ENCODE peak calls at places on chromosomes 3 and 15, in six cellular contexts. One of them, this sample, is unnamed.

GRCh38 chr15:68210821-68211655 is 5.9 kb upstream of the CALML4 start:
- DNase-seq in fibroblast of lung: peak
- DNase-seq in cardiac fibroblast: peak
- DNase-seq in cardiac muscle cell: peak
- DNase-seq in fibroblast of pulmonary artery: peak
- DNase-seq in choroid plexus epithelial cell: peak
- DNase-seq in this sample: peak

GRCh38 chr3:53161820-53162671 is 1.0 kb downstream of the PRKCD start:
- DNase-seq in cardiac muscle cell: peak
- DNase-seq in fibroblast of pulmonary artery: peak
- DNase-seq in cardiac fibroblast: peak
- DNase-seq in fibroblast of lung: peak
- DNase-seq in choroid plexus epithelial cell: peak
- DNase-seq in this sample: peak

GRCh38 chr15:51672100-51672731 is 9.1 kb upstream of the SCG3 start:
- DNase-seq in fibroblast of lung: no peak
- DNase-seq in cardiac fibroblast: no peak
- DNase-seq in cardiac muscle cell: no peak
- DNase-seq in choroid plexus epithelial cell: no peak
- DNase-seq in fibroblast of pulmonary artery: no peak
- DNase-seq in this sample: no peak

GRCh38 chr3:133542871-133543270 is 30.6 kb upstream of the CDV3 start:
- DNase-seq in fibroblast of pulmonary artery: no peak
- DNase-seq in cardiac muscle cell: no peak
- DNase-seq in choroid plexus epithelial cell: no peak
- DNase-seq in fibroblast of lung: no peak
- DNase-seq in cardiac fibroblast: no peak
- DNase-seq in this sample: no peak

GRCh38 chr15:74170083-74170844 is 3.2 kb upstream of the ISLR start:
- DNase-seq in cardiac fibroblast: no peak
- DNase-seq in fibroblast of lung: no peak
- DNase-seq in fibroblast of pulmonary artery: no peak
- DNase-seq in choroid plexus epithelial cell: no peak
- DNase-seq in cardiac muscle cell: peak
- DNase-seq in this sample: no peak

GRCh38 chr3:188179006-188179966 is 25.3 kb downstream of the LPP start:
- DNase-seq in cardiac muscle cell: no peak
- DNase-seq in fibroblast of lung: peak
- DNase-seq in choroid plexus epithelial cell: peak
- DNase-seq in fibroblast of pulmonary artery: peak
- DNase-seq in cardiac fibroblast: peak
- DNase-seq in this sample: no peak

GRCh38 chr15:47688573-47689086 is 28.7 kb upstream of the SEMA6D start:
- DNase-seq in fibroblast of pulmonary artery: peak
- DNase-seq in fibroblast of lung: peak
- DNase-seq in cardiac fibroblast: peak
- DNase-seq in cardiac muscle cell: peak
- DNase-seq in choroid plexus epithelial cell: peak
- DNase-seq in this sample: no peak

GRCh38 chr3:27607370-27607769 is 114.8 kb downstream of the EOMES start:
- DNase-seq in fibroblast of pulmonary artery: peak
- DNase-seq in cardiac fibroblast: peak
- DNase-seq in choroid plexus epithelial cell: peak
- DNase-seq in fibroblast of lung: peak
- DNase-seq in cardiac muscle cell: peak
- DNase-seq in this sample: no peak

GRCh38 chr15:45831787-45832186 is 197.0 kb downstream of the SQOR start:
- DNase-seq in fibroblast of pulmonary artery: no peak
- DNase-seq in fibroblast of lung: no peak
- DNase-seq in cardiac muscle cell: no peak
- DNase-seq in choroid plexus epithelial cell: no peak
- DNase-seq in cardiac fibroblast: no peak
- DNase-seq in this sample: no peak

GRCh38 chr3:52091566-52092290 is 35.4 kb upstream of the DUSP7 start:
- DNase-seq in cardiac fibroblast: peak
- DNase-seq in cardiac muscle cell: peak
- DNase-seq in fibroblast of lung: peak
- DNase-seq in fibroblast of pulmonary artery: no peak
- DNase-seq in choroid plexus epithelial cell: no peak
- DNase-seq in this sample: no peak

GRCh38 chr15:92880796-92881569 is 19.1 kb upstream of the CHD2 start:
- DNase-seq in cardiac fibroblast: no peak
- DNase-seq in choroid plexus epithelial cell: peak
- DNase-seq in fibroblast of pulmonary artery: no peak
- DNase-seq in fibroblast of lung: no peak
- DNase-seq in cardiac muscle cell: peak
- DNase-seq in this sample: no peak

GRCh38 chr3:31941230-31941632 is 39.8 kb downstream of the OSBPL10 start:
- DNase-seq in fibroblast of pulmonary artery: peak
- DNase-seq in fibroblast of lung: peak
- DNase-seq in cardiac muscle cell: peak
- DNase-seq in cardiac fibroblast: peak
- DNase-seq in choroid plexus epithelial cell: peak
- DNase-seq in this sample: no peak

GRCh38 chr3:184077881-184078280 is 19.0 kb upstream of the HTR3E start:
- DNase-seq in cardiac fibroblast: no peak
- DNase-seq in fibroblast of pulmonary artery: no peak
- DNase-seq in choroid plexus epithelial cell: peak
- DNase-seq in fibroblast of lung: no peak
- DNase-seq in cardiac muscle cell: no peak
- DNase-seq in this sample: no peak

GRCh38 chr3:170257145-170257544 is 34.9 kb downstream of the PRKCI start:
- DNase-seq in cardiac muscle cell: no peak
- DNase-seq in choroid plexus epithelial cell: no peak
- DNase-seq in fibroblast of lung: no peak
- DNase-seq in fibroblast of pulmonary artery: no peak
- DNase-seq in cardiac fibroblast: no peak
- DNase-seq in this sample: peak

GRCh38 chr15:40543631-40544294 is 21.1 kb downstream of the CCDC32 start:
- DNase-seq in fibroblast of pulmonary artery: no peak
- DNase-seq in cardiac fibroblast: no peak
- DNase-seq in choroid plexus epithelial cell: no peak
- DNase-seq in cardiac muscle cell: no peak
- DNase-seq in fibroblast of lung: no peak
- DNase-seq in this sample: peak

GRCh38 chr3:181698263-181698944 is 13.3 kb upstream of the SOX2 start:
- DNase-seq in cardiac fibroblast: no peak
- DNase-seq in fibroblast of pulmonary artery: no peak
- DNase-seq in cardiac muscle cell: no peak
- DNase-seq in fibroblast of lung: no peak
- DNase-seq in choroid plexus epithelial cell: no peak
- DNase-seq in this sample: no peak

GRCh38 chr15:92495468-92495867 is 101.8 kb downstream of the ST8SIA2 start:
- DNase-seq in choroid plexus epithelial cell: no peak
- DNase-seq in cardiac muscle cell: no peak
- DNase-seq in fibroblast of pulmonary artery: no peak
- DNase-seq in fibroblast of lung: peak
- DNase-seq in cardiac fibroblast: no peak
- DNase-seq in this sample: no peak

GRCh38 chr3:155656466-155656865 is 88.4 kb downstream of the PLCH1 start:
- DNase-seq in choroid plexus epithelial cell: no peak
- DNase-seq in cardiac fibroblast: no peak
- DNase-seq in fibroblast of lung: peak
- DNase-seq in fibroblast of pulmonary artery: no peak
- DNase-seq in cardiac muscle cell: no peak
- DNase-seq in this sample: no peak

GRCh38 chr15:99704444-99704838 is 28.8 kb downstream of the LYSMD4 start:
- DNase-seq in cardiac muscle cell: peak
- DNase-seq in cardiac fibroblast: peak
- DNase-seq in choroid plexus epithelial cell: peak
- DNase-seq in fibroblast of lung: peak
- DNase-seq in fibroblast of pulmonary artery: peak
- DNase-seq in this sample: peak

GRCh38 chr3:81363816-81364215 is 397.6 kb downstream of the GBE1 start:
- DNase-seq in fibroblast of pulmonary artery: no peak
- DNase-seq in cardiac muscle cell: no peak
- DNase-seq in fibroblast of lung: no peak
- DNase-seq in cardiac fibroblast: no peak
- DNase-seq in choroid plexus epithelial cell: peak
- DNase-seq in this sample: no peak

GRCh38 chr3:30511524-30512278 is 94.7 kb upstream of the TGFBR2 start:
- DNase-seq in choroid plexus epithelial cell: peak
- DNase-seq in cardiac muscle cell: peak
- DNase-seq in fibroblast of lung: peak
- DNase-seq in fibroblast of pulmonary artery: peak
- DNase-seq in cardiac fibroblast: peak
- DNase-seq in this sample: no peak

DNA sequence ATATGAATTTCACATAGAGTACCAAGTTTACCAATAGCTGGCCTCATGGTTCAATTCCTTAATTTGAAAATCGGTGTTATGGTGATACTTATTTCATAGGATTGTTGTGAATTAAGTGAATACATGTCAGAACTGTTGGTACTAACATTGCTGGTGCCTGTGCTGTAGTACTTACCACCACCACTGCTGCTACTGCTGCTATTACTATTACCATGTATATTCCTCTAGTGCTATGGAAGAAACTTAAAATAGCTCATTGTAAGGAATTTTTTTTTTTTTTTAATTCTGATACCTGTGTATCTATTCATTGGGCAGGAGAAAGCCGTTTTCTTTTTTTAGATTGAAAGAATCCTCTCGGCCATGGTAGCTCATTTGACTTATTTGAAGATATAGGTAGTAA is 3.6 kb downstream of the FYTTD1 start:
- DNase-seq in fibroblast of lung: no peak
- DNase-seq in cardiac muscle cell: no peak
- DNase-seq in choroid plexus epithelial cell: peak
- DNase-seq in cardiac fibroblast: no peak
- DNase-seq in fibroblast of pulmonary artery: peak
- DNase-seq in this sample: no peak
- TF ChIP-seq CTCF in fibroblast of lung: no peak
- TF ChIP-seq CTCF in cardiac muscle cell: no peak
- TF ChIP-seq CTCF in choroid plexus epithelial cell: peak
- TF ChIP-seq CTCF in cardiac fibroblast: no peak
- TF ChIP-seq CTCF in fibroblast of pulmonary artery: peak
- TF ChIP-seq CTCF in this sample: no peak

GRCh38 chr3:126351771-126352475 is 5.3 kb downstream of the KLF15 start:
- DNase-seq in fibroblast of pulmonary artery: no peak
- DNase-seq in cardiac fibroblast: no peak
- DNase-seq in choroid plexus epithelial cell: no peak
- DNase-seq in fibroblast of lung: no peak
- DNase-seq in cardiac muscle cell: no peak
- DNase-seq in this sample: no peak
- TF ChIP-seq CTCF in fibroblast of pulmonary artery: no peak
- TF ChIP-seq CTCF in cardiac fibroblast: no peak
- TF ChIP-seq CTCF in choroid plexus epithelial cell: no peak
- TF ChIP-seq CTCF in fibroblast of lung: no peak
- TF ChIP-seq CTCF in cardiac muscle cell: no peak
- TF ChIP-seq CTCF in this sample: no peak

GRCh38 chr15:75307778-75308390 is 25.2 kb downstream of the GOLGA6D start:
- DNase-seq in choroid plexus epithelial cell: peak
- DNase-seq in fibroblast of lung: no peak
- DNase-seq in cardiac muscle cell: peak
- DNase-seq in cardiac fibroblast: peak
- DNase-seq in fibroblast of pulmonary artery: peak
- DNase-seq in this sample: no peak
- TF ChIP-seq CTCF in choroid plexus epithelial cell: peak
- TF ChIP-seq CTCF in fibroblast of lung: no peak
- TF ChIP-seq CTCF in cardiac muscle cell: peak
- TF ChIP-seq CTCF in cardiac fibroblast: peak
- TF ChIP-seq CTCF in fibroblast of pulmonary artery: peak
- TF ChIP-seq CTCF in this sample: peak

GRCh38 chr3:49469037-49469875 is 811 bp upstream of the DAG1 start:
- DNase-seq in cardiac fibroblast: peak
- DNase-seq in choroid plexus epithelial cell: peak
- DNase-seq in fibroblast of pulmonary artery: peak
- DNase-seq in fibroblast of lung: peak
- DNase-seq in cardiac muscle cell: peak
- DNase-seq in this sample: no peak

GRCh38 chr3:49466047-49466446 is 4.0 kb upstream of the DAG1 start:
- DNase-seq in fibroblast of lung: no peak
- DNase-seq in cardiac muscle cell: no peak
- DNase-seq in cardiac fibroblast: no peak
- DNase-seq in choroid plexus epithelial cell: no peak
- DNase-seq in fibroblast of pulmonary artery: no peak
- DNase-seq in this sample: no peak

GRCh38 chr3:49471856-49472495 is 1.9 kb downstream of the DAG1 start:
- DNase-seq in cardiac fibroblast: no peak
- DNase-seq in cardiac muscle cell: no peak
- DNase-seq in fibroblast of lung: peak
- DNase-seq in fibroblast of pulmonary artery: no peak
- DNase-seq in choroid plexus epithelial cell: no peak
- DNase-seq in this sample: no peak

GRCh38 chr3:49469876-49470713 is at the start of gene DAG1:
- DNase-seq in cardiac fibroblast: peak
- DNase-seq in fibroblast of lung: peak
- DNase-seq in cardiac muscle cell: peak
- DNase-seq in choroid plexus epithelial cell: peak
- DNase-seq in fibroblast of pulmonary artery: peak
- DNase-seq in this sample: peak

GRCh38 chr3:49470714-49471420 is 800 bp downstream of the DAG1 start:
- DNase-seq in choroid plexus epithelial cell: peak
- DNase-seq in cardiac fibroblast: peak
- DNase-seq in fibroblast of lung: peak
- DNase-seq in cardiac muscle cell: no peak
- DNase-seq in fibroblast of pulmonary artery: no peak
- DNase-seq in this sample: no peak
- TF ChIP-seq CTCF in choroid plexus epithelial cell: no peak
- TF ChIP-seq CTCF in cardiac fibroblast: no peak
- TF ChIP-seq CTCF in fibroblast of lung: no peak
- TF ChIP-seq CTCF in cardiac muscle cell: no peak
- TF ChIP-seq CTCF in fibroblast of pulmonary artery: no peak
- TF ChIP-seq CTCF in this sample: no peak

GRCh38 chr3:102225407-102226132 is 209.2 kb upstream of the ZPLD1 start:
- DNase-seq in fibroblast of lung: peak
- DNase-seq in cardiac fibroblast: peak
- DNase-seq in cardiac muscle cell: peak
- DNase-seq in choroid plexus epithelial cell: peak
- DNase-seq in fibroblast of pulmonary artery: peak
- DNase-seq in this sample: peak

GRCh38 chr3:102223139-102223538 is 211.7 kb upstream of the ZPLD1 start:
- DNase-seq in fibroblast of pulmonary artery: no peak
- DNase-seq in fibroblast of lung: no peak
- DNase-seq in cardiac fibroblast: no peak
- DNase-seq in cardiac muscle cell: no peak
- DNase-seq in choroid plexus epithelial cell: no peak
- DNase-seq in this sample: no peak

GRCh38 chr3:102229062-102229655 is 205.7 kb upstream of the ZPLD1 start:
- DNase-seq in fibroblast of pulmonary artery: peak
- DNase-seq in fibroblast of lung: peak
- DNase-seq in cardiac muscle cell: peak
- DNase-seq in cardiac fibroblast: peak
- DNase-seq in choroid plexus epithelial cell: peak
- DNase-seq in this sample: peak

GRCh38 chr3:102226463-102226862 is 208.4 kb upstream of the ZPLD1 start:
- DNase-seq in cardiac fibroblast: no peak
- DNase-seq in choroid plexus epithelial cell: no peak
- DNase-seq in cardiac muscle cell: no peak
- DNase-seq in fibroblast of pulmonary artery: no peak
- DNase-seq in fibroblast of lung: no peak
- DNase-seq in this sample: no peak

GRCh38 chr3:102224171-102224570 is 210.6 kb upstream of the ZPLD1 start:
- DNase-seq in choroid plexus epithelial cell: peak
- DNase-seq in fibroblast of lung: peak
- DNase-seq in cardiac muscle cell: peak
- DNase-seq in fibroblast of pulmonary artery: peak
- DNase-seq in cardiac fibroblast: peak
- DNase-seq in this sample: peak
- TF ChIP-seq CTCF in choroid plexus epithelial cell: peak
- TF ChIP-seq CTCF in fibroblast of lung: peak
- TF ChIP-seq CTCF in cardiac muscle cell: peak
- TF ChIP-seq CTCF in fibroblast of pulmonary artery: peak
- TF ChIP-seq CTCF in cardiac fibroblast: peak
- TF ChIP-seq CTCF in this sample: peak

This sample was measured in GM20000.